ENCODE peak calls at places on chromosomes 2 and 18, in five cellular contexts. E is HepG2, F is GM12878, K is GM12891, Q is K562. L is an unnamed sample.

GRCh38 chr18:48991299-48992055 is 40.7 kb upstream of the SMAD7 start:
- DNase-seq in E (no peak), F (no peak), K (no peak), Q (no peak), L (no peak)

GRCh38 chr2:160406591-160407392 is 86.8 kb downstream of the RBMS1 start:
- DNase-seq in E (peak; percentile 35), F (no peak), K (peak; percentile 12), Q (no peak), L (peak; percentile 9)

GRCh38 chr18:77161954-77162353 is 29.4 kb upstream of the MBP start:
- DNase-seq in E (no peak), F (no peak), K (no peak), Q (no peak), L (no peak)

GRCh38 chr2:207813942-207814341 is 44.2 kb upstream of the FZD5 start:
- DNase-seq in E (no peak), F (no peak), K (no peak), Q (no peak), L (no peak)

GRCh38 chr2:128271186-128271890 is 47.3 kb downstream of the HS6ST1 start:
- DNase-seq in E (no peak), F (no peak), K (no peak), Q (no peak), L (no peak)

GRCh38 chr2:12340164-12340563 is 376.6 kb upstream of the TRIB2 start:
- DNase-seq in E (no peak), F (no peak), K (no peak), Q (no peak), L (no peak)

GRCh38 chr2:127321306-127321705 is 27.4 kb upstream of the ERCC3 start:
- DNase-seq in E (peak; percentile 43), F (no peak), K (no peak), Q (no peak), L (no peak)

GRCh38 chr2:27653397-27653796 is 10.0 kb downstream of the SUPT7L start:
- DNase-seq in E (no peak), F (no peak), K (no peak), Q (no peak), L (no peak)

GRCh38 chr2:21930224-21930623 is 806.5 kb downstream of the TDRD15 start:
- DNase-seq in E (no peak), F (no peak), K (no peak), Q (no peak), L (no peak)

GRCh38 chr2:151619337-151619989 is 114.8 kb downstream of the NEB start:
- DNase-seq in E (peak; percentile 59), F (no peak), K (no peak), Q (peak; percentile 65), L (no peak)

DNA sequence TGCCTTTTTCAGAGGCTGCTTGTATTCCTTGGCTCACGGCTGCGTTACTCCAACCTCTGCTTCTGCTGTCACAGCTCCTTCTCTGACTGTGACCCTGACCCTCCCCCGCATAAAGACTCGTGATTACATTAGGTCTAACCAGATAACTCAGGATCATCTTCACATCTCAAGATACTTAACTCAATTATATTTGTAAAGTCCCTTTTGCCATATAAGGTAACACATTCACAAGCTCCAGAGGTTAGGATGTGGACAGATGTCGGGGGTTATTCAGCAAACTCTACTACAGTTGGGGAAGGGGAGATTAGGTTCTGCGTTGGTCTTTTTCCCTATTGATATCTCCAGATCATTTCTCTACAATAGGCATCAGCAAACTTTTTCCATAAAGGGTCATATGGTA is 76.9 kb downstream of the EVA1A start:
- DNase-seq in E (no peak), F (no peak), K (no peak), Q (no peak), L (no peak)
- TF ChIP-seq TAF1 in E (no peak), F (no peak), K (no peak), Q (no peak), L (no peak)

DNA sequence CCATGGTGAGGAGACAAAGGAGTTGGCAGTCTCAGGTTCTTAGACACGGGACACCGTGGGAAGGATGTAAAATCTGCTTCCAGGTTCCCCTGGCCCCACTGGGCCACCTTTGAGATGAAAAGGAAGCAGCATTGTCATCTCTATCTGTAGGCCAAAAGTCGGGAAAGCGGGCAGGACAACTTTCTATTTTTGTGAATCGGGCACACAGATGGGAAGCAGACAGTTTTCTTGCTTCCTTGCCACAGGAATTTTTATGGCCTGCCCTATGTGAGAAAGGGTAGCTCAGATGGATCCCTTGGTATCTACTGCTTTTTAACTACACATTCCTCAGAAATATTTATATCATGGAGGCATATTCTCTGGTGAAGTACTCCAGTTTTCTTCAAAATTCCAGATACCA is 735.6 kb downstream of the CBLN2 start:
- DNase-seq in E (no peak), F (no peak), K (no peak), Q (no peak), L (no peak)
- TF ChIP-seq POLR2AphosphoS5 in E (no peak), F (no peak), K (no peak), Q (no peak), L (no peak)

GRCh38 chr2:86223682-86224560 is 24.7 kb downstream of the MRPL35 start:
- DNase-seq in E (no peak), F (no peak), K (no peak), Q (no peak), L (no peak)

GRCh38 chr2:86223098-86223681 is 23.9 kb downstream of the MRPL35 start:
- DNase-seq in E (no peak), F (no peak), K (no peak), Q (no peak), L (no peak)

GRCh38 chr2:86218124-86218523 is 18.9 kb downstream of the MRPL35 start:
- DNase-seq in E (peak; percentile 30), F (no peak), K (no peak), Q (no peak), L (no peak)

GRCh38 chr2:86219896-86220295 is 20.6 kb downstream of the MRPL35 start:
- DNase-seq in E (no peak), F (no peak), K (no peak), Q (no peak), L (no peak)

DNA sequence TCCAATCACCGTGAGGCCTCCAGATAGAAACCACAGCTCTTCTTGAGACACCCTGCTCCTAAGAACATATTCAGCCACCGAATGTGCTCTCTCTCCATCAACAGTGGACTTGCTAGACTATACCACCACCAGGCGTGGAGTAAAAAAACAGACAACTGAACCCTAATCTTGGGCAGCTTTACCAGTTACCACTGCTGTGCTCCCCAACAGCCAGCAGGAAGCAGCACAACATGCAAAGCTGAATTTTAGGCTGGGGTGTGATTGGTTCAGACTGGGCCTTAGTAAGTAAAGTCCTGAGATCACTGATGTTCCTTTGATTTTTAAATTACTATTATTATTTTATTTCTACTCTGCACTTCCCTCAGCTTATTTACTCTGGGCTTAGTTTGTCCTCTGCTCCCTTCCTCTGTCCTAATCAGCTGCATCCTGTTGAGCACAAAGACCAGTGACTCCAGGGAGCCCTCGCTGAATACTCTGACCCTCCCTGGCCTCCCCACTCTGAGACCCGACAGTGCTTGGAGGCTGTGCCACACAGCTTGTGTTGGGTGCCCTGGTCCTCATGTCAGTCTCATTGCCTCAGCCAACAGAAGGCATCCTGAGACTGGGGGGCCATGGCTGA is 21.9 kb downstream of the MRPL35 start:
- DNase-seq in E (peak; percentile 62), F (no peak), K (no peak), Q (peak; percentile 81), L (no peak)
- TF ChIP-seq TAF1 in E (no peak), F (no peak), K (no peak), Q (no peak), L (no peak)

GRCh38 chr2:20551945-20552328 is 99.0 kb downstream of the HS1BP3 start:
- DNase-seq in E (no peak), F (no peak), K (no peak), Q (no peak), L (no peak)

GRCh38 chr2:20553580-20553979 is 97.3 kb downstream of the HS1BP3 start:
- DNase-seq in E (peak; percentile 81), F (no peak), K (no peak), Q (no peak), L (no peak)

GRCh38 chr2:20555954-20556353 is 94.9 kb downstream of the HS1BP3 start:
- DNase-seq in E (no peak), F (no peak), K (no peak), Q (no peak), L (no peak)

GRCh38 chr2:20549144-20549543 is 101.8 kb downstream of the HS1BP3 start:
- DNase-seq in E (no peak), F (no peak), K (no peak), Q (no peak), L (no peak)

GRCh38 chr2:20551231-20551944 is 99.5 kb downstream of the HS1BP3 start:
- DNase-seq in E (no peak), F (no peak), K (no peak), Q (no peak), L (no peak)
- TF ChIP-seq POLR2AphosphoS5 in E (no peak), F (no peak), K (no peak), Q (no peak), L (no peak)

GRCh38 chr18:25177631-25178030 is 174.3 kb downstream of the ZNF521 start:
- DNase-seq in E (no peak), F (no peak), K (no peak), Q (no peak), L (no peak)
- TF ChIP-seq TAF1 in E (no peak), F (no peak), K (no peak), Q (no peak), L (no peak)

GRCh38 chr18:12839526-12840196 is 44.4 kb downstream of the PTPN2 start:
- DNase-seq in E (no peak), F (peak; percentile 82), K (no peak), Q (no peak), L (no peak)
- TF ChIP-seq POLR2AphosphoS5 in E (no peak), F (peak; percentile 37), K (no peak), Q (no peak), L (no peak)

GRCh38 chr2:222058830-222059229 is 240.0 kb downstream of the PAX3 start:
- DNase-seq in E (no peak), F (no peak), K (no peak), Q (no peak), L (no peak)

GRCh38 chr2:222064286-222064685 is 234.5 kb downstream of the PAX3 start:
- DNase-seq in E (no peak), F (no peak), K (no peak), Q (no peak), L (no peak)
- TF ChIP-seq TAF1 in E (no peak), F (no peak), K (no peak), Q (no peak), L (no peak)

GRCh38 chr2:70089946-70090523 is 2.8 kb downstream of the PCBP1 start:
- DNase-seq in E (no peak), F (no peak), K (no peak), Q (no peak), L (no peak)

GRCh38 chr2:70087703-70088507 is 628 bp downstream of the PCBP1 start:
- DNase-seq in E (peak; percentile 64), F (no peak), K (no peak), Q (peak; percentile 80), L (peak; percentile 32)

GRCh38 chr2:70088508-70089219 is 1.4 kb downstream of the PCBP1 start:
- DNase-seq in E (peak; percentile 41), F (no peak), K (no peak), Q (no peak), L (no peak)

GRCh38 chr2:70090706-70091334 is 3.5 kb downstream of the PCBP1 start:
- DNase-seq in E (no peak), F (no peak), K (no peak), Q (no peak), L (no peak)

GRCh38 chr2:70089220-70089945 is 2.1 kb downstream of the PCBP1 start:
- DNase-seq in E (peak; percentile 24), F (no peak), K (no peak), Q (peak; percentile 75), L (no peak)
- TF ChIP-seq POLR2AphosphoS5 in E (peak; percentile 56), F (peak; percentile 83), K (peak; percentile 55), Q (peak; percentile 51), L (peak; percentile 77)

L was measured in GM12892.